ENCODE peak calls at places on chromosome 19, in eight cellular contexts. E is SK-N-SH, T is HepG2, Q is sigmoid colon, X is ovary, U is stomach, Y is tibial nerve, J is suprapubic skin. L is an unnamed sample.

GRCh38 chr19:47465957-47466356 is 5.7 kb downstream of the SLC8A2 start:
- DNase-seq in Q (no peak), T (no peak), U (no peak), Y (no peak), X (no peak), E (no peak), J (no peak), L (peak)

GRCh38 chr19:35419046-35419445 is 29.0 kb upstream of the FFAR2 start:
- DNase-seq in Y (no peak), Q (no peak), X (no peak), T (no peak), U (no peak), J (no peak), E (no peak), L (no peak)

GRCh38 chr19:13353625-13354024 is 152.7 kb downstream of the CACNA1A start:
- DNase-seq in J (no peak), U (no peak), Q (no peak), X (no peak), T (no peak), E (no peak), Y (no peak), L (no peak)

GRCh38 chr19:42140125-42140754 is 8.0 kb upstream of the POU2F2 start:
- DNase-seq in Y (no peak), J (no peak), U (peak), E (no peak), Q (no peak), X (peak), T (peak), L (peak)

GRCh38 chr19:51000981-51001380 is 423 bp downstream of the KLK8 start:
- DNase-seq in X (no peak), E (no peak), Q (peak), T (no peak), Y (no peak), J (no peak), U (no peak), L (no peak)

GRCh38 chr19:38869160-38869835 is 8.8 kb downstream of the RINL start:
- DNase-seq in Q (no peak), Y (no peak), E (peak), J (no peak), T (no peak), X (no peak), U (no peak), L (peak)

GRCh38 chr19:14301150-14301549 is 80.1 kb upstream of the ADGRE5 start:
- DNase-seq in E (no peak), Q (no peak), J (no peak), T (no peak), X (no peak), U (no peak), Y (no peak), L (no peak)

GRCh38 chr19:12802267-12803106 is 618 bp downstream of the THSD8 start:
- DNase-seq in U (no peak), X (no peak), Q (no peak), E (no peak), Y (no peak), J (peak), T (no peak), L (no peak)

GRCh38 chr19:3710265-3710812 is 2.2 kb downstream of the TJP3 start:
- DNase-seq in U (peak), Y (peak), Q (peak), J (peak), E (peak), T (peak), X (no peak), L (peak)

GRCh38 chr19:10105241-10106099 is 692 bp upstream of the PPAN start:
- DNase-seq in U (no peak), E (no peak), J (no peak), Y (no peak), T (no peak), Q (no peak), X (no peak), L (no peak)

GRCh38 chr19:15320118-15320517 is 12.2 kb downstream of the BRD4 start:
- DNase-seq in T (no peak), U (no peak), Q (no peak), J (no peak), E (no peak), Y (no peak), X (no peak), L (no peak)

GRCh38 chr19:29532097-29532496 is 6.3 kb downstream of the VSTM2B start:
- DNase-seq in U (peak), X (no peak), T (no peak), E (no peak), Q (no peak), J (no peak), Y (no peak), L (peak)

GRCh38 chr19:15550847-15551182 is 42.5 kb downstream of the CYP4F22 start:
- DNase-seq in X (no peak), J (no peak), T (peak), U (no peak), Y (no peak), E (no peak), Q (no peak), L (no peak)

GRCh38 chr19:39194832-39195542 is 1.8 kb upstream of the NCCRP1 start:
- DNase-seq in Q (no peak), X (no peak), U (no peak), T (no peak), J (no peak), Y (no peak), E (peak), L (no peak)

GRCh38 chr19:42075364-42075615 is 676 bp upstream of the ZNF574 start:
- DNase-seq in J (no peak), X (no peak), U (no peak), E (no peak), Q (no peak), Y (no peak), T (no peak), L (no peak)

GRCh38 chr19:15562861-15563260 is 52.2 kb upstream of the CYP4F8 start:
- DNase-seq in X (no peak), T (peak), U (no peak), J (no peak), Y (no peak), Q (no peak), E (no peak), L (no peak)

GRCh38 chr19:20333508-20333907 is 166.5 kb downstream of the ZNF486 start:
- DNase-seq in U (no peak), Q (no peak), E (no peak), T (no peak), J (no peak), X (no peak), Y (no peak), L (no peak)
- TF ChIP-seq EP300 in U (no peak), Q (no peak), E (no peak), T (no peak), J (no peak), X (no peak), Y (no peak), L (no peak)

DNA sequence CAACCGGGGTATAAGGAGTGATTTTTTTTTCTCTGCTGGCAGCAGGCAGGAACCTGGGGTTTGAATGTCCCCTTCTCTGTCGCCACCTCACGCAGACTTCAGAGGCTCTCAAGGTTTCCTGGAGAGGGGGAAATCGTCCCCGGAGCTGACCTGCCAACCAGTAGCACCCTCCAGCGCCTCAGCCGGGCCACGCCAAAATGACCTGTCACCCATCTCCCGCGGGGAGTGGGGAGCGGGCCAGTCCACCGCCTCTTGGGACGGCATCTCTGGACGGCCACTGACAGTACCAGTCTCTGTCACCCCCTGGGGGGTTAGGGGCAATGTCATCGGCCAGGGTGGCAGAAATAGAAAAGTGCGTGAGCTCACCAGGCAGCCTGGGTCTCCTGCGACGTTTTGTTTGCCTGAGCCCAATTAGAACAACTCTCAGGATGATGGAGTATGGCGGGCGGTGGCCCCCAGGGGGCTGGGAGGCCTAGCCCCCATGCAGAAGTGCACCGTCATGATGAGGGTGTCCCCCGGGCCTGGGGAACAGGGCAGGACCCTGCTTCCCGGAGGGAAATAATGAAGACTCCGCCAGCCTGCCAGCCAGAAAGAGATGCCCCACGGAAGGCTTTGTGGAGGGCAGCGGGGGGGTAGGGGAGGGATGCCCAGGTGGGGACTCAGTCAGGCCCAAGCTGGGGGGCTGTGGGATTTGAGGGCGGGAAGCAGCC is 2.6 kb downstream of the PTPRS start:
- DNase-seq in E (no peak), U (no peak), X (no peak), Y (no peak), T (no peak), J (no peak), Q (no peak), L (no peak)
- H3K4me3 ChIP-seq in E (no peak), U (no peak), X (no peak), Y (no peak), T (no peak), J (no peak), Q (no peak), L (no peak)

GRCh38 chr19:55118401-55118991 is 1.1 kb upstream of the PPP1R12C start:
- DNase-seq in Y (no peak), T (no peak), J (no peak), Q (no peak), X (peak), U (no peak), E (no peak), L (peak)
- TF ChIP-seq EP300 in Y (no peak), T (no peak), J (no peak), Q (no peak), X (no peak), U (no peak), E (no peak), L (no peak)

DNA sequence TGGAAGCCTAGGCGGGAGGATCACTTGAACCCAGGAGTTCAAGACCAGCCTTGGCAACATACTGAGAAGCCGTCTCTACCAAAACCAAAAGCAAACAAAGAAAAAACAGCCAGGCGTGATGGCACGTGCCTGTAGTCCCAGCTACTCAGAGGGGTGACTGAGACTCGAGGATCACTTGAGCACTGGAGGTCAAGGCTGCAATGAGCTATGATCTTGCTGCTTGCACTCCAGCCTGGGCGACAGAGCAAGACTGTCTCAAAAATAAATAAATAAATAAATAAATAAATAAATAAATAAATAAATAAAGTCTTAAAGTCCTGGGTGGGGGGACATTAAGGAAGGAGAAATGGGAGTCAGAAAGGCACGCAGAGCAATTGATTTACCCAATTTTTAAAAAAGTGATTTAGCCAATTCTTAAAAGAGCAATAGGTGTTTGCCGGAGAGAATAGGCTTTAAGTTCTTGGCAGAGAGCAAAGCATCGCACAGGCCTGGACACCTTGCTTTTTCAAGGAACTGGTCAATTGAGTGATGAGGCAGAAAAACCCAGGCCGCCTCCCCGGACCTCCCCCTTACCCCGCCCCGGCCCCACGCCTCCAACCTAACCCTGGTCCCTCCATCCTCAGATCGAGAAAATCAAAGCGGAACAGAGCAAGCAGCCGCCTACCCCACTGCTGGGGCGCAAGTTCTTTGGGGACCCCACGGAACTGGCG is 9.5 kb upstream of the SHKBP1 start:
- DNase-seq in J (no peak), X (no peak), Y (no peak), E (peak), Q (no peak), T (no peak), U (no peak), L (no peak)
- H3K4me3 ChIP-seq in J (peak), X (peak), Y (peak), E (peak), Q (peak), T (no peak), U (peak), L (peak)

GRCh38 chr19:7348587-7349230 is at the start of gene ARHGEF18:
- DNase-seq in Q (peak), Y (no peak), J (peak), E (no peak), X (no peak), U (no peak), T (no peak), L (peak)
- TF ChIP-seq EP300 in Q (no peak), Y (peak), J (no peak), E (no peak), X (no peak), U (no peak), T (no peak), L (no peak)

GRCh38 chr19:8449830-8450229 is 5.1 kb downstream of the HNRNPM start:
- DNase-seq in U (no peak), Y (no peak), Q (peak), T (peak), J (no peak), X (no peak), E (no peak), L (no peak)
- H3K4me3 ChIP-seq in U (no peak), Y (no peak), Q (no peak), T (no peak), J (no peak), X (no peak), E (no peak), L (no peak)

GRCh38 chr19:44529541-44529940 is at the start of gene CEACAM20:
- DNase-seq in U (no peak), Q (no peak), X (no peak), E (no peak), T (no peak), Y (no peak), J (no peak), L (no peak)

GRCh38 chr19:44527554-44527953 is 1.9 kb downstream of the CEACAM20 start:
- DNase-seq in Y (no peak), U (no peak), E (no peak), Q (no peak), X (no peak), J (no peak), T (no peak), L (no peak)

GRCh38 chr19:44530777-44531176 is 1.3 kb upstream of the CEACAM20 start:
- DNase-seq in X (no peak), T (no peak), E (no peak), Y (no peak), J (no peak), U (no peak), Q (no peak), L (no peak)

GRCh38 chr19:44532819-44533218 is 3.3 kb upstream of the CEACAM20 start:
- DNase-seq in X (no peak), J (no peak), Y (no peak), T (no peak), Q (no peak), U (no peak), E (no peak), L (no peak)
- TF ChIP-seq EP300 in X (no peak), J (no peak), Y (no peak), T (no peak), Q (no peak), U (no peak), E (no peak), L (no peak)

GRCh38 chr19:49425178-49425577 is at the start of gene GFY:
- DNase-seq in T (no peak), Q (no peak), Y (no peak), J (no peak), X (no peak), E (no peak), U (no peak), L (no peak)
- H3K4me3 ChIP-seq in T (no peak), Q (no peak), Y (no peak), J (no peak), X (no peak), E (no peak), U (no peak), L (no peak)

GRCh38 chr19:2359992-2360875 is at the start of gene TMPRSS9:
- DNase-seq in X (no peak), E (peak), Y (no peak), J (no peak), T (no peak), Q (no peak), U (no peak), L (no peak)

GRCh38 chr19:2360876-2361232 is 789 bp downstream of the TMPRSS9 start:
- DNase-seq in U (no peak), X (no peak), Q (no peak), Y (no peak), T (no peak), E (peak), J (no peak), L (no peak)

GRCh38 chr19:2362039-2362969 is 2.2 kb downstream of the TMPRSS9 start:
- DNase-seq in E (no peak), Q (no peak), T (no peak), U (no peak), J (no peak), X (no peak), Y (no peak), L (no peak)

GRCh38 chr19:2362970-2363300 is 2.9 kb downstream of the TMPRSS9 start:
- DNase-seq in Q (no peak), J (no peak), U (no peak), X (no peak), T (no peak), E (no peak), Y (no peak), L (no peak)

DNA sequence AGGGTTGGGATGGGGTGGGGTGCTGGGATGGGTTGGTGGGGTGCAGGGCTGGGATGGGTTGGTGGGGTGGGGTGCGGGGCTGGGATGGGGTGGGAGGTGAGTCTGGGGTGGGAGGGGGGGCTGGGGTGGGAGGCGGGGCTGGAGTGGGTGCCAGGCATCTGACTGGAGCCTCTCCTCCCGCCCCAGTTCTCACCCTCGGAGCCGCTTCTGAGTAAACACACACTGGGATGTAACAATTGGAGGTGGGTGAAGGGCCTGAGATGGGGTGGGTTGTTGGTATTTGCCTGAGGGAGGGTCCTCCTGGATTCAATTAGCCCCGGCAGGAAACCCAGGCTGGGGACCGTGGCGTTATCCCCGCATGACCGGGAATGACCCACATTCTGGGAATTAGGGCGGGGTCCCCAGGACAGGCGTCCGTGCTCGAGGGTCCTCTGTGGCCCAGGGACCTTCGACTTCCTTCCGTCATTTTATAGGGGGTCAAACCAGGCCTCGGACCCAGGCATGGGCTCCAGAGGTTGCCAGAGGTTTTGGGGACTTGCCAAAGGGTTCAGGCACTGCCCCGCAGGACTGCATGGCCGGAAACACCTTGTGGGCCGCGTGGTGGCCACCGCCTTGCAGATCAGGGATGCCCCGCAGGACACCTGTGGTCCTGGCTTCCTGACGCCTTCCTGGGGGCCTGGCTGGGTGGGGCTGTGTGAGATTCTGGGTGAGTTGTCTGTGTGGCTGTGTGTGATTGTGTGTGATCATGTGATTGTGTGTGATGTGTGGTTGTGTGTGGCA is 1.4 kb downstream of the TMPRSS9 start:
- DNase-seq in E (peak), T (no peak), Q (no peak), X (no peak), Y (no peak), J (no peak), U (no peak), L (no peak)
- TF ChIP-seq EP300 in E (no peak), T (no peak), Q (no peak), X (no peak), Y (no peak), J (no peak), U (no peak), L (no peak)

L was measured in upper lobe of left lung.